ENCODE peak calls at places on chromosome 19, in eight cellular contexts. One of them, this sample, is unnamed.

GRCh38 chr19:38975214-38975860 is at the start of gene FBXO17:
- DNase-seq in H54: peak
- DNase-seq in cardiac septum: peak
- DNase-seq in NCI-H226: no peak
- DNase-seq in CD8-positive, alpha-beta T cell: no peak
- DNase-seq in stimulated activated naive CD4-positive, alpha-beta T cell: no peak
- DNase-seq in transverse colon: peak
- DNase-seq in heart right ventricle: peak
- DNase-seq in this sample: peak

GRCh38 chr19:21789761-21790160 is 22.4 kb upstream of the ZNF100 start:
- DNase-seq in cardiac septum: no peak
- DNase-seq in NCI-H226: no peak
- DNase-seq in CD8-positive, alpha-beta T cell: no peak
- DNase-seq in transverse colon: no peak
- DNase-seq in heart right ventricle: no peak
- DNase-seq in H54: no peak
- DNase-seq in stimulated activated naive CD4-positive, alpha-beta T cell: no peak
- DNase-seq in this sample: no peak

GRCh38 chr19:19443902-19444693 is 38.6 kb downstream of the GATAD2A start:
- DNase-seq in H54: no peak
- DNase-seq in stimulated activated naive CD4-positive, alpha-beta T cell: no peak
- DNase-seq in CD8-positive, alpha-beta T cell: no peak
- DNase-seq in cardiac septum: no peak
- DNase-seq in heart right ventricle: no peak
- DNase-seq in transverse colon: no peak
- DNase-seq in NCI-H226: no peak
- DNase-seq in this sample: no peak

GRCh38 chr19:56441206-56441792 is 35.8 kb downstream of the ZNF667 start:
- DNase-seq in CD8-positive, alpha-beta T cell: no peak
- DNase-seq in stimulated activated naive CD4-positive, alpha-beta T cell: no peak
- DNase-seq in NCI-H226: no peak
- DNase-seq in cardiac septum: no peak
- DNase-seq in H54: no peak
- DNase-seq in heart right ventricle: no peak
- DNase-seq in transverse colon: no peak
- DNase-seq in this sample: no peak

GRCh38 chr19:5609881-5610280 is 12.7 kb downstream of the SAFB2 start:
- DNase-seq in heart right ventricle: no peak
- DNase-seq in H54: no peak
- DNase-seq in stimulated activated naive CD4-positive, alpha-beta T cell: no peak
- DNase-seq in CD8-positive, alpha-beta T cell: no peak
- DNase-seq in cardiac septum: no peak
- DNase-seq in transverse colon: no peak
- DNase-seq in NCI-H226: no peak
- DNase-seq in this sample: no peak

GRCh38 chr19:31718041-31718440 is 368.8 kb upstream of the TSHZ3 start:
- DNase-seq in stimulated activated naive CD4-positive, alpha-beta T cell: no peak
- DNase-seq in transverse colon: no peak
- DNase-seq in H54: no peak
- DNase-seq in CD8-positive, alpha-beta T cell: no peak
- DNase-seq in NCI-H226: no peak
- DNase-seq in heart right ventricle: no peak
- DNase-seq in cardiac septum: no peak
- DNase-seq in this sample: no peak

GRCh38 chr19:17775991-17776803 is 18.7 kb upstream of the B3GNT3 start:
- DNase-seq in cardiac septum: no peak
- DNase-seq in CD8-positive, alpha-beta T cell: no peak
- DNase-seq in NCI-H226: no peak
- DNase-seq in stimulated activated naive CD4-positive, alpha-beta T cell: no peak
- DNase-seq in H54: no peak
- DNase-seq in heart right ventricle: no peak
- DNase-seq in transverse colon: no peak
- DNase-seq in this sample: no peak

GRCh38 chr19:46878613-46879375 is 18.0 kb downstream of the ARHGAP35 start:
- DNase-seq in H54: no peak
- DNase-seq in stimulated activated naive CD4-positive, alpha-beta T cell: no peak
- DNase-seq in NCI-H226: peak
- DNase-seq in CD8-positive, alpha-beta T cell: no peak
- DNase-seq in heart right ventricle: no peak
- DNase-seq in cardiac septum: no peak
- DNase-seq in transverse colon: no peak
- DNase-seq in this sample: peak

GRCh38 chr19:54551950-54552912 is 21.4 kb upstream of the LILRA2 start:
- DNase-seq in heart right ventricle: peak
- DNase-seq in H54: no peak
- DNase-seq in stimulated activated naive CD4-positive, alpha-beta T cell: no peak
- DNase-seq in cardiac septum: no peak
- DNase-seq in transverse colon: peak
- DNase-seq in NCI-H226: no peak
- DNase-seq in CD8-positive, alpha-beta T cell: no peak
- DNase-seq in this sample: no peak

GRCh38 chr19:1859319-1859718 is 4.1 kb downstream of the KLF16 start:
- DNase-seq in CD8-positive, alpha-beta T cell: no peak
- DNase-seq in heart right ventricle: no peak
- DNase-seq in cardiac septum: no peak
- DNase-seq in NCI-H226: no peak
- DNase-seq in stimulated activated naive CD4-positive, alpha-beta T cell: no peak
- DNase-seq in transverse colon: no peak
- DNase-seq in H54: no peak
- DNase-seq in this sample: no peak